ENCODE peak calls at places on chromosome 4, in ten cellular contexts. R is B cell, L is heart right ventricle, S is RWPE1, G is foreskin keratinocyte, Z is AG09309, W is coronary artery, O is tibial artery, K is WTC11, B is choroid plexus epithelial cell. A is an unnamed sample.

GRCh38 chr4:78694457-78694787 is 81.7 kb upstream of the BMP2K start:
- DNase-seq in R (no peak), L (no peak), G (no peak), K (no peak), S (no peak), B (no peak), Z (no peak), W (no peak), O (no peak), A (no peak)

GRCh38 chr4:75820197-75820596 is 82.1 kb downstream of the PPEF2 start:
- DNase-seq in K (no peak), W (no peak), R (no peak), O (no peak), S (no peak), G (no peak), B (no peak), Z (no peak), L (no peak), A (no peak)

GRCh38 chr4:112514079-112514448 is 1.9 kb downstream of the NEUROG2 start:
- DNase-seq in Z (no peak), B (no peak), S (no peak), L (no peak), R (peak), K (no peak), W (no peak), G (no peak), O (no peak), A (peak)

GRCh38 chr4:7328913-7329638 is 105.7 kb downstream of the PSAPL1 start:
- DNase-seq in R (no peak), G (peak), K (no peak), S (peak), W (no peak), L (peak), B (peak), Z (peak), O (peak), A (no peak)

GRCh38 chr4:95159384-95159783 is 389.4 kb downstream of the UNC5C start:
- DNase-seq in S (no peak), L (no peak), W (no peak), G (no peak), B (no peak), Z (no peak), R (no peak), O (no peak), K (no peak), A (no peak)

GRCh38 chr4:134216436-134216835 is 14.8 kb upstream of the PABPC4L start:
- DNase-seq in G (peak), W (no peak), S (no peak), B (peak), Z (peak), K (no peak), R (no peak), L (no peak), O (no peak), A (no peak)

GRCh38 chr4:1002631-1003251 is 8.7 kb upstream of the FGFRL1 start:
- DNase-seq in R (no peak), B (no peak), Z (no peak), G (no peak), O (no peak), L (no peak), W (no peak), S (no peak), K (peak), A (no peak)

GRCh38 chr4:17376205-17376604 is 135.7 kb downstream of the QDPR start:
- DNase-seq in L (no peak), W (no peak), S (no peak), Z (no peak), B (peak), K (no peak), R (no peak), O (no peak), G (no peak), A (no peak)

GRCh38 chr4:169225812-169226211 is 44.9 kb downstream of the SH3RF1 start:
- DNase-seq in W (no peak), G (peak), K (no peak), L (no peak), R (no peak), S (peak), Z (no peak), B (no peak), O (no peak), A (peak)

GRCh38 chr4:184697956-184698355 is 35.9 kb downstream of the CENPU start:
- DNase-seq in R (no peak), Z (no peak), W (no peak), B (no peak), G (no peak), S (no peak), K (no peak), O (no peak), L (no peak), A (no peak)

GRCh38 chr4:184705692-184706091 is 28.2 kb downstream of the CENPU start:
- DNase-seq in R (no peak), Z (no peak), O (no peak), B (no peak), S (no peak), G (no peak), W (no peak), L (no peak), K (no peak), A (no peak)

GRCh38 chr4:184694412-184694956 is 39.4 kb downstream of the CENPU start:
- DNase-seq in S (no peak), G (no peak), Z (no peak), K (no peak), W (no peak), O (no peak), R (no peak), B (no peak), L (no peak), A (no peak)

GRCh38 chr4:184695178-184695896 is 38.6 kb downstream of the CENPU start:
- DNase-seq in R (no peak), K (no peak), W (no peak), S (peak), L (no peak), B (no peak), O (no peak), G (peak), Z (no peak), A (no peak)

DNA sequence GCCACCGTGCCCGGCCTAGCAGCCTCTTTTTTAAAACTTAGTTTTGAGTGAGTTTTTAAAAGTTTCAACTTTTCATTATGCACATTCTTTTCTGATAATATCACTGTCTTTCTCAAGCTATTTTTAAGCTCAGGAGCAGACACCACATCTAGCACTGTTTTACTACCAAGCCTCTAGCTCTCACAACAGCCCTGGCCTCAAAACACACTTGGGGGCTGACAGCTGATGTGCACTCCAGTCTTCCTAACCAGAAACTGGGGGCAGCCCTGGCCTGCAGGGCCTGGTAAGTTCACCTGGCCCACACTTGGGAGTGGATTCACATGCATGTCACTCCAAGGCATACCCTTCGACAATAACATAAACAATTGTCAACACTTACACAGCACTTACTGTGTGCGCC is 34.0 kb downstream of the CENPU start:
- DNase-seq in R (no peak), O (no peak), B (peak), L (no peak), S (no peak), G (no peak), W (no peak), K (no peak), Z (no peak), A (no peak)
- TF ChIP-seq CTCF in R (no peak), O (no peak), B (no peak), L (no peak), S (no peak), G (no peak), W (no peak), K (no peak), Z (no peak), A (no peak)

GRCh38 chr4:183223046-183223445 is 97.0 kb downstream of the CLDN22 start:
- DNase-seq in R (no peak), S (no peak), Z (no peak), O (no peak), B (no peak), L (no peak), G (no peak), K (no peak), W (no peak), A (no peak)
- TF ChIP-seq CTCF in R (no peak), S (no peak), Z (no peak), O (no peak), B (no peak), L (no peak), G (no peak), K (no peak), W (no peak), A (no peak)

DNA sequence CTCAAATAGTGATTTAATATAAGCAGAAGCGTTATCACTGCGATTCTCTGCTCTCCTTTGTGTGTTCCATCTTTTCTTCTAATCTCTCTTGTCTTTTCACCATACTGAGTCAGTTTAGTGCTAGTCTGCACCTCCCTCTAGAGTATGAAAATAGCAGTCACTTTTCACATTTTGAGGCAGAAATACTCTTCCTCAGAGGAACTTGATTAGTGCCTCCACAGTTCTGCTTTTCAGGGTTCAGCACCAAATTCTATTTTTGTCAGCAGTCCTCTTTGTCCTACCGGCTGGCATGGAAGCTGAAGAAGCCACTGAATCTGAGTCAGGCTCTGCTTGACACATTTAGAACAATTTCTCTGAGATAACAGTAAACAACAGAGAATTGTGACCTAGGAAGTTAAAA is 49.7 kb upstream of the ANKRD17 start:
- DNase-seq in B (peak), G (peak), Z (no peak), L (no peak), R (no peak), O (no peak), K (no peak), W (no peak), S (no peak), A (peak)
- TF ChIP-seq CTCF in B (peak), G (peak), Z (peak), L (peak), R (peak), O (no peak), K (no peak), W (no peak), S (peak), A (no peak)

DNA sequence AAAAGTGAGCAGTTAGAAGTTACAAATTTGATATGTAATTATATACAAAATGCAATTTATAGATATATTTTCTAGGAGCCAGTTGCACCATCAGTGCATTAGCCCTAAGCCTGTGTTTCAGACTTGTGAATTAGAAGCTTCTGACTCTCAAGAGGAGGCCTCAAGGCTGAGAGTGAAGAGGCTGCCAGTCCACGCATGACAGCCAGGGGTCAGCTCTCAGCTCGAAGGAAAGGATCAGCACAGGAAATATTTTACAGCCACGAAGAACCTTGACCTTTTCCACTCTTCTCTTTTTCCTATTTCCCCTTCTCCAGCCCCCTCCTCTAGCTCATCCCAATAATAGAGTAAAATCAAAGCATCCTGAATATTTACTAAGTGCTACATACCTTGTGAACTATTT is 642.4 kb downstream of the TRIML1 start:
- DNase-seq in K (peak), B (peak), G (no peak), R (no peak), L (no peak), O (no peak), W (no peak), S (peak), Z (no peak), A (no peak)
- TF ChIP-seq CTCF in K (no peak), B (peak), G (peak), R (no peak), L (peak), O (peak), W (no peak), S (no peak), Z (peak), A (no peak)

DNA sequence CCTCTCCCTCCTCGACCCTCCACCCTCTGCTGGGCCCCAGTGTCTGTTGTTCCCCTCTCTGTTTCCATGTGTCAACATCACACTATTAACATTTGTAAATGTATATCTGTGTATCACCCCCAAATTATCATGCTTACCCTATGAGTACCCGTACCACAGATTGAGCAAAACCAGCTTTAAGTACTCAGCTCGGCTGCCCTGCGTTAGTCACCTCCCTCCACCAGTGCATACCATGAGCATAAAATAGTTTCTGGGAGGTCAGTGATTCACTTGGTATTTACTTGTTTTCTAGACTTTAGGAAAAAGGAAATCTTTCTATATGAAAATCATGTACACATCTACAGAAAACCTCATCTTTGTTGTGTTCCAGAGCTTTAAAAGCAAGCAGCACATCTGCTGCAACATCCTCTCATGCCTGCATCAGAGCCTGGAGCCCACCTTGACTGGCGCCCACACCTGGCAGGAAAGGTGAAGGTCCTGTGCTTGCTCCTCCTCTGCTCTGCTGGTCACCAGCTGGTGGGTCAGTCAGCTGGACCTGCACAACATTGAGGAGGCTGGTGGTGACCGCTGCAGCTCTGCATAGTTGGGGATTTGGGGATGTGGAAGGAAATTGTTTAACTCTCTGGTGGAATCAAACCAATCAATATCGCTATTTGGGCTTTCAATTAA is 214.4 kb upstream of the KLF3 start:
- DNase-seq in L (no peak), B (peak), G (no peak), O (no peak), R (no peak), S (no peak), Z (peak), W (no peak), K (peak), A (no peak)
- TF ChIP-seq CTCF in L (no peak), B (no peak), G (no peak), O (no peak), R (no peak), S (no peak), Z (no peak), W (no peak), K (no peak), A (no peak)

A was measured in GM20000.